ENCODE peak calls at places on chromosome 15, in four cellular contexts. U is tibial artery, X is ovary, M is GM12865. D is an unnamed sample.

GRCh38 chr15:63984331-63984730 is 62.0 kb downstream of the DAPK2 start:
- DNase-seq in M (no peak), U (no peak), X (no peak), D (no peak)

GRCh38 chr15:95604634-95605036 is 725.9 kb upstream of the NR2F2 start:
- DNase-seq in X (no peak), U (no peak), M (no peak), D (no peak)

GRCh38 chr15:37880009-37880834 is 54.2 kb upstream of the TMCO5A start:
- DNase-seq in U (no peak), M (peak; percentile 42), X (no peak), D (no peak)

GRCh38 chr15:38624248-38625214 is 59.9 kb upstream of the RASGRP1 start:
- DNase-seq in M (no peak), U (no peak), X (no peak), D (no peak)

GRCh38 chr15:33148129-33148850 is 46.2 kb downstream of the FMN1 start:
- DNase-seq in X (no peak), U (no peak), M (no peak), D (no peak)

GRCh38 chr15:98668566-98669308 is 20.4 kb downstream of the IGF1R start:
- DNase-seq in X (no peak), M (peak; percentile 88), U (no peak), D (no peak)

GRCh38 chr15:101324513-101325177 is 29.6 kb upstream of the SNRPA1 start:
- DNase-seq in X (no peak), U (peak; percentile 33), M (no peak), D (no peak)

GRCh38 chr15:63049747-63050439 is 7.3 kb downstream of the TPM1 start:
- DNase-seq in M (no peak), U (no peak), X (no peak), D (no peak)

GRCh38 chr15:67823371-67824156 is 1.7 kb upstream of the SKOR1 start:
- DNase-seq in M (no peak), X (no peak), U (no peak), D (no peak)

GRCh38 chr15:66679657-66680108 is 22.4 kb upstream of the SMAD6 start:
- DNase-seq in U (no peak), X (peak; percentile 50), M (no peak), D (no peak)

GRCh38 chr15:73538123-73538522 is 95.1 kb downstream of the NPTN start:
- DNase-seq in M (no peak), U (no peak), X (no peak), D (no peak)

GRCh38 chr15:42692997-42693396 is 43.9 kb downstream of the CDAN1 start:
- DNase-seq in X (no peak), U (no peak), M (no peak), D (no peak)

GRCh38 chr15:68676011-68676605 is 97.3 kb downstream of the CORO2B start:
- DNase-seq in M (no peak), U (peak; percentile 24), X (peak; percentile 14), D (no peak)

GRCh38 chr15:78340243-78341056 is at the start of gene CRABP1:
- DNase-seq in M (no peak), U (no peak), X (no peak), D (no peak)

GRCh38 chr15:86892774-86893449 is 813.2 kb downstream of the AGBL1 start:
- DNase-seq in U (no peak), M (no peak), X (no peak), D (no peak)

GRCh38 chr15:67240235-67241131 is 14.0 kb downstream of the AAGAB start:
- DNase-seq in U (no peak), M (peak; percentile 29), X (no peak), D (no peak)

GRCh38 chr15:96421211-96421610 is 90.7 kb downstream of the NR2F2 start:
- DNase-seq in M (no peak), U (no peak), X (no peak), D (no peak)

GRCh38 chr15:29873942-29874341 is 51.7 kb upstream of the TJP1 start:
- DNase-seq in U (no peak), M (no peak), X (no peak), D (no peak)

GRCh38 chr15:38555686-38556334 is 8.8 kb downstream of the RASGRP1 start:
- DNase-seq in M (peak; percentile 61), X (no peak), U (no peak), D (no peak)

GRCh38 chr15:59501531-59502113 is 63.6 kb downstream of the FAM81A start:
- DNase-seq in X (no peak), M (peak; percentile 76), U (no peak), D (no peak)

GRCh38 chr15:66621491-66622467 is 56.0 kb upstream of the LCTL start:
- DNase-seq in M (no peak), X (peak; percentile 48), U (no peak), D (peak; percentile 47)

GRCh38 chr15:50148362-50148963 is 29.4 kb upstream of the ATP8B4 start:
- DNase-seq in M (peak; percentile 12), X (no peak), U (no peak), D (no peak)

GRCh38 chr15:61890106-61890505 is 170.1 kb downstream of the VPS13C start:
- DNase-seq in M (no peak), U (no peak), X (no peak), D (no peak)

GRCh38 chr15:63893866-63894661 is 60.3 kb upstream of the HERC1 start:
- DNase-seq in M (no peak), X (no peak), U (peak; percentile 47), D (peak; percentile 24)

GRCh38 chr15:48177875-48178611 is at the start of gene MYEF2:
- DNase-seq in U (peak; percentile 83), M (peak; percentile 86), X (peak; percentile 40), D (peak; percentile 80)
- TF ChIP-seq CTCF in U (no peak), M (no peak), X (no peak), D (peak; percentile 14)

DNA sequence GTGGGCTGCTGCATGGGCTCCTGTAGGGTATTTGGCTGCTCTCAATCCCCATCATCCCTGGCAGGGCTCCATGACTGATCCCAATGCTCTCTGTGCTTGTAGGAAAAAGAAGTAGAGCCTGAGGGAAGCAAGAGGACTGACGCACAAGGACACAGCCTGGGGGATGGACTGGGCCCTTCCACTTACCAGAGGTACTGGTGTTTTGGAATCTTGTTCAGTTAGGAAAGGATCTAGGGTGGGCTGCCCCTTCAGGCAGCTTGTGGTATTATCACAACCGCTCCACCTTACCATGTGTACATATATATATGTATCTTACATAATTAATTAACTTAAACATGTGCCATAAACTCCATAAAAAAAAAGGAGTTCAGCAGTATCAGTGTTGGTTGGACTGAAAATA is 1.3 kb downstream of the SLC28A2 start:
- DNase-seq in X (no peak), U (no peak), M (peak; percentile 2), D (no peak)
- TF ChIP-seq CTCF in X (no peak), U (no peak), M (peak; percentile 30), D (no peak)

GRCh38 chr15:51692154-51692553 is 10.9 kb downstream of the SCG3 start:
- DNase-seq in M (no peak), U (no peak), X (no peak), D (no peak)

GRCh38 chr15:51687565-51687964 is 6.3 kb downstream of the SCG3 start:
- DNase-seq in U (no peak), M (no peak), X (no peak), D (no peak)

GRCh38 chr15:51688863-51689262 is 7.6 kb downstream of the SCG3 start:
- DNase-seq in U (no peak), X (no peak), M (peak; percentile 9), D (no peak)
- TF ChIP-seq CTCF in U (peak; percentile 6), X (no peak), M (peak; percentile 14), D (peak; percentile 16)

GRCh38 chr15:65289261-65289854 is 2.7 kb upstream of the PARP16 start:
- DNase-seq in X (no peak), M (no peak), U (no peak), D (no peak)
- TF ChIP-seq CTCF in X (no peak), M (no peak), U (no peak), D (no peak)

GRCh38 chr15:27912283-27912682 is 186.8 kb downstream of the OCA2 start:
- DNase-seq in M (no peak), U (no peak), X (no peak), D (no peak)
- TF ChIP-seq CTCF in M (no peak), U (no peak), X (no peak), D (no peak)

DNA sequence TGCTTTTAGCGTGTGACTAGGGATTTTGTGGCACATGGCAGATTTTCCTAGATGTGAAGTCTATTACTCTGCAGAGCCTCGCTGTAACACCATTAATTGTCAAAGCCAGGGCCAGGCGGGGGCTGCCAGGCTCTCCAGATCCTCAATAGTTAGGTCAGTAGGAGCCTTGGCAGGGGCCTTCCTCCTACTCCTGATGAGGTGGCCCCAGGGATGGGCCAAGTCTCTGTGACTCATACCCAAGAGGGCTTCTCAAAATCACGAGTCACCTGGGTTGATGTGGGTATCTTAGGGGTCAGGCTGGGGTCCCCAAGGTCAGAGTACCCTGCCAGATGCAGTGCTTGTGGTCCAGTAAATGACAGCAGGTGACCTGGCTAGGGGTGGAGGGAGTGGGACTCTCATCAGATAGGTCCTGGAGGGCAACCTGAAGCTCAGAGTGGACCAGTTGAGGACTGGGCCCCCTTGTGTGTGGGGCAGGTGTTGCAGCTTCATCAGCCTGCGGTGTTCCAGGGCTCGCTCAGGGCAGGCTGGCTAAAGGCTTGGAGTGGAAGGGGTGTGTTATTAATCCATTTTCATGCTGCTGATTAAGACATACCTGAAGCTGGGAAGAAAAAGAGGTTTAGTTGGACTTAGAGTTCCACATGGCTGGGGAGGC is 88.5 kb upstream of the MYZAP start:
- DNase-seq in X (no peak), U (no peak), M (peak; percentile 6), D (no peak)
- TF ChIP-seq CTCF in X (no peak), U (no peak), M (peak; percentile 31), D (no peak)

DNA sequence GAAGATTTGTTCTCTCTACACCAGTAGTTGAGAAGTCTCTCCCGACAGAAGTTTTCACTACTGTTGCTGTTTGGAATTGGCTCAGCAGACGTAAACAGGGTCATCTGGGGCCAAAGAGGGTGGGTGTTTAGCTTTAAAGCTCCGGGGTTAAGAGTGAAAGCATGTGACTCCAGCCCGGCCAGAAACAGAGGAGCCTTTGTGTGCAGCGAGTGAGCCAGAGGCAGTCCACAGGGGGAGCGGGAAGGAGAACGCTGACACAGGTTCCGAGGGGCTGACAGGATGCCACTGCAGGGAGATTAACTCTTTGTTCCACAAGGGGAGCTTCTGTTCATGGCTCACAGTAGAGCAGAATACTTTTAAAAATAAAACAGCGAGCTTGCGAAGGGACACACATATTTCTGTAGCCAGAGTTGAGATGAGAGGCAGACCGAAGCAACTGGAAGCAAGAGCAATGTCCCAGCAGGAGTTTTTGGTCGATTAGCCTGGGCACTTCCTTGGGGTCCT is 26.9 kb downstream of the BMF start:
- DNase-seq in M (no peak), U (peak; percentile 82), X (peak; percentile 71), D (peak; percentile 65)
- TF ChIP-seq CTCF in M (no peak), U (no peak), X (peak; percentile 19), D (no peak)